ENCODE peak calls at places on chromosome 14, in ten cellular contexts. E is kidney epithelial cell, X is A673, R is RKO, Q is kidney, B is GM20000, C is KBM-7, O is dorsolateral prefrontal cortex, Y is progenitor cell of endocrine pancreas, M is MCF 10A. K is an unnamed sample.
A peak's percentile ranks its signal among the peaks of the same experiment; 100 is the strongest.

GRCh38 chr14:60085085-60085484 is 6.6 kb upstream of the PCNX4 start:
- DNase-seq in X (no peak), C (no peak), O (no peak), R (no peak), E (no peak), M (peak; percentile 72), Y (no peak), Q (no peak), B (no peak), K (no peak)

GRCh38 chr14:89401241-89401640 is 15.8 kb downstream of the FOXN3 start:
- DNase-seq in R (no peak), M (peak; percentile 40), X (no peak), C (no peak), Q (no peak), B (no peak), E (no peak), Y (no peak), O (no peak), K (peak; percentile 7)

GRCh38 chr14:71319646-71320045 is 412.4 kb downstream of the PCNX1 start:
- DNase-seq in X (peak; percentile 55), Q (no peak), Y (no peak), R (peak; percentile 82), E (no peak), B (no peak), O (no peak), M (no peak), C (no peak), K (no peak)

GRCh38 chr14:75279153-75279738 is 618 bp downstream of the FOS start:
- DNase-seq in E (no peak), B (peak; percentile 45), X (peak; percentile 66), R (peak; percentile 75), Q (peak; percentile 92), C (peak; percentile 55), Y (no peak), M (no peak), O (peak; percentile 80), K (no peak)

GRCh38 chr14:100069161-100069800 is 4.1 kb downstream of the EVL start:
- DNase-seq in O (no peak), Q (no peak), Y (no peak), E (no peak), R (no peak), B (no peak), M (no peak), X (no peak), C (no peak), K (no peak)

GRCh38 chr14:56514663-56515371 is 64.8 kb upstream of the TMEM260 start:
- DNase-seq in X (peak; percentile 57), M (peak; percentile 3), B (no peak), O (no peak), R (peak; percentile 19), C (no peak), Q (no peak), E (no peak), Y (no peak), K (no peak)

GRCh38 chr14:104113631-104114420 is 24.6 kb upstream of the KIF26A start:
- DNase-seq in B (no peak), Q (peak; percentile 67), R (no peak), E (no peak), O (peak; percentile 42), X (no peak), C (no peak), Y (no peak), M (no peak), K (peak; percentile 38)

GRCh38 chr14:80629606-80630005 is 311.9 kb downstream of the CEP128 start:
- DNase-seq in B (no peak), E (no peak), O (no peak), C (no peak), Q (no peak), Y (no peak), M (peak; percentile 32), R (no peak), X (no peak), K (no peak)

GRCh38 chr14:65230287-65230728 is 128.0 kb upstream of the MAX start:
- DNase-seq in E (no peak), Y (no peak), X (peak; percentile 34), Q (no peak), C (no peak), B (no peak), M (no peak), O (peak; percentile 85), R (no peak), K (no peak)

GRCh38 chr14:94485944-94486841 is 10.2 kb upstream of the SERPINA9 start:
- DNase-seq in X (peak; percentile 61), O (no peak), C (peak; percentile 45), Y (peak; percentile 75), R (peak; percentile 46), E (no peak), M (peak; percentile 68), Q (no peak), B (peak; percentile 73), K (no peak)

GRCh38 chr14:94025720-94026119 is 420 bp upstream of the OTUB2 start:
- DNase-seq in Q (no peak), C (no peak), O (no peak), Y (no peak), R (no peak), E (peak; percentile 35), B (no peak), M (no peak), X (no peak), K (no peak)

GRCh38 chr14:71448431-71449315 is 483.6 kb upstream of the RGS6 start:
- DNase-seq in O (no peak), E (no peak), C (no peak), R (no peak), Y (no peak), X (no peak), M (no peak), B (no peak), Q (no peak), K (no peak)

GRCh38 chr14:59630281-59630963 is 53.8 kb upstream of the CCDC175 start:
- DNase-seq in B (no peak), Y (peak; percentile 24), E (no peak), M (no peak), X (peak; percentile 62), R (no peak), O (peak; percentile 60), C (no peak), Q (no peak), K (no peak)

GRCh38 chr14:100341301-100342031 is 18.3 kb downstream of the SLC25A47 start:
- DNase-seq in O (no peak), E (peak; percentile 82), Q (peak; percentile 69), M (peak; percentile 59), R (peak; percentile 34), Y (no peak), X (no peak), B (peak; percentile 81), C (peak; percentile 86), K (peak; percentile 90)

GRCh38 chr14:51564460-51564859 is 87.2 kb upstream of the FRMD6 start:
- DNase-seq in B (no peak), C (no peak), X (no peak), R (no peak), Q (no peak), O (no peak), Y (no peak), E (no peak), M (no peak), K (no peak)

GRCh38 chr14:69208665-69209064 is 17.4 kb downstream of the EXD2 start:
- DNase-seq in C (no peak), B (no peak), Y (no peak), R (no peak), Q (no peak), M (no peak), X (no peak), O (no peak), E (no peak), K (no peak)

GRCh38 chr14:95828649-95829265 is 47.9 kb upstream of the TUNAR start:
- DNase-seq in B (no peak), Q (no peak), O (no peak), X (no peak), M (no peak), C (no peak), E (no peak), R (no peak), Y (no peak), K (no peak)

GRCh38 chr14:32043624-32044023 is 33.5 kb upstream of the ARHGAP5 start:
- DNase-seq in O (no peak), B (no peak), E (no peak), C (no peak), M (no peak), Q (no peak), R (no peak), X (no peak), Y (no peak), K (no peak)

GRCh38 chr14:59346329-59346728 is 118.9 kb downstream of the GPR135 start:
- DNase-seq in R (no peak), X (no peak), E (no peak), B (no peak), Y (no peak), O (no peak), M (no peak), Q (no peak), C (no peak), K (no peak)

GRCh38 chr14:31224808-31225207 is 17.2 kb upstream of the HECTD1 start:
- DNase-seq in Q (no peak), M (no peak), X (no peak), E (no peak), O (no peak), B (no peak), Y (no peak), R (no peak), C (no peak), K (no peak)

GRCh38 chr14:61260939-61261776 is 20.0 kb downstream of the TMEM30B start:
- DNase-seq in Y (no peak), C (no peak), E (no peak), M (peak; percentile 80), O (no peak), R (peak; percentile 22), B (no peak), X (no peak), Q (no peak), K (no peak)

GRCh38 chr14:91367173-91368171 is 50.1 kb downstream of the CCDC88C start:
- DNase-seq in Y (no peak), M (peak; percentile 88), B (peak; percentile 80), X (no peak), R (no peak), C (peak; percentile 81), Q (no peak), E (peak; percentile 95), O (no peak), K (peak; percentile 76)

GRCh38 chr14:55277972-55278740 is 6.9 kb downstream of the FBXO34 start:
- DNase-seq in Q (no peak), X (peak; percentile 51), O (no peak), C (peak; percentile 58), Y (no peak), M (no peak), B (peak; percentile 61), E (no peak), R (no peak), K (no peak)

GRCh38 chr14:56342419-56342901 is 224.2 kb downstream of the PELI2 start:
- DNase-seq in Q (no peak), C (peak; percentile 57), Y (no peak), E (no peak), M (no peak), X (no peak), R (no peak), O (no peak), B (no peak), K (no peak)

GRCh38 chr14:104302794-104303405 is 164.5 kb downstream of the KIF26A start:
- DNase-seq in R (no peak), Q (peak; percentile 49), B (no peak), C (no peak), E (no peak), M (no peak), X (no peak), Y (no peak), O (no peak), K (peak; percentile 16)

GRCh38 chr14:61051046-61051445 is 70.0 kb downstream of the SLC38A6 start:
- DNase-seq in M (no peak), R (no peak), C (no peak), E (no peak), Q (no peak), Y (no peak), B (no peak), X (peak; percentile 77), O (no peak), K (no peak)

GRCh38 chr14:96734076-96734622 is 63.0 kb upstream of the VRK1 start:
- DNase-seq in M (no peak), C (no peak), R (no peak), X (no peak), B (no peak), Y (no peak), Q (no peak), E (no peak), O (no peak), K (no peak)

GRCh38 chr14:52325126-52325525 is 11.0 kb downstream of the PTGER2 start:
- DNase-seq in O (no peak), Q (no peak), Y (no peak), B (peak; percentile 76), R (no peak), E (peak; percentile 82), X (peak; percentile 18), C (peak; percentile 67), M (peak; percentile 83), K (peak; percentile 72)